ENCODE peak calls at places on chromosome 14, in seven cellular contexts. N is tibial nerve, J is thyroid gland, P is pancreas, L is gastrocnemius medialis, D is brain microvascular endothelial cell, W is OCI-LY7. F is an unnamed sample.

GRCh38 chr14:94795372-94795771 is 25.5 kb upstream of the GSC start:
- DNase-seq in N (no peak), W (no peak), D (no peak), L (no peak), P (no peak), J (no peak), F (no peak)

GRCh38 chr14:93725993-93726392 is 62.3 kb downstream of the PRIMA1 start:
- DNase-seq in N (no peak), J (no peak), W (no peak), P (no peak), L (no peak), D (no peak), F (no peak)

GRCh38 chr14:77421241-77421640 is 2.1 kb downstream of the NOXRED1 start:
- DNase-seq in W (no peak), P (no peak), L (no peak), J (no peak), N (no peak), D (no peak), F (no peak)

GRCh38 chr14:73428354-73428824 is 30.0 kb downstream of the NUMB start:
- DNase-seq in J (peak; percentile 61), L (no peak), P (no peak), D (no peak), W (no peak), N (no peak), F (no peak)

GRCh38 chr14:91164676-91165075 is 50.8 kb downstream of the DGLUCY start:
- DNase-seq in W (no peak), L (peak; percentile 93), N (no peak), J (peak; percentile 91), P (peak; percentile 68), D (no peak), F (no peak)

GRCh38 chr14:65866906-65867305 is 454.4 kb downstream of the FUT8 start:
- DNase-seq in J (peak; percentile 9), D (no peak), P (no peak), N (no peak), W (no peak), L (no peak), F (no peak)

GRCh38 chr14:85516239-85517112 is 13.5 kb upstream of the FLRT2 start:
- DNase-seq in D (peak; percentile 55), W (no peak), N (no peak), L (no peak), P (no peak), J (no peak), F (no peak)

GRCh38 chr14:105067969-105068301 is 2.7 kb upstream of the GPR132 start:
- DNase-seq in L (no peak), D (no peak), P (no peak), N (no peak), W (no peak), J (no peak), F (no peak)

GRCh38 chr14:81837304-81837703 is 303.7 kb upstream of the SEL1L start:
- DNase-seq in J (no peak), P (no peak), W (no peak), D (no peak), N (no peak), L (no peak), F (no peak)

GRCh38 chr14:22820731-22821130 is 5.5 kb upstream of the SLC7A7 start:
- DNase-seq in D (no peak), W (no peak), N (no peak), L (no peak), P (no peak), J (no peak), F (no peak)

GRCh38 chr14:90757452-90757851 is 58.8 kb downstream of the TTC7B start:
- DNase-seq in L (peak; percentile 84), P (no peak), J (no peak), N (no peak), D (no peak), W (no peak), F (no peak)

GRCh38 chr14:70254476-70254961 is 65.8 kb upstream of the SLC8A3 start:
- DNase-seq in W (no peak), L (peak; percentile 37), N (no peak), J (peak; percentile 79), P (peak; percentile 88), D (no peak), F (no peak)

GRCh38 chr14:21095430-21096205 is 2.8 kb downstream of the ZNF219 start:
- DNase-seq in P (no peak), N (no peak), J (no peak), D (no peak), L (no peak), W (no peak), F (no peak)

GRCh38 chr14:103071544-103072251 is 12.3 kb upstream of the LBHD2 start:
- DNase-seq in L (no peak), N (no peak), W (no peak), P (no peak), J (no peak), D (no peak), F (no peak)

GRCh38 chr14:22432348-22432976 is 156.6 kb downstream of the DAD1 start:
- DNase-seq in P (no peak), L (peak; percentile 16), W (peak; percentile 94), D (peak; percentile 90), J (peak; percentile 58), N (peak; percentile 52), F (peak; percentile 74)

GRCh38 chr14:54453252-54453651 is 12.1 kb upstream of the CNIH1 start:
- DNase-seq in P (no peak), L (no peak), J (no peak), W (no peak), N (no peak), D (no peak), F (no peak)

DNA sequence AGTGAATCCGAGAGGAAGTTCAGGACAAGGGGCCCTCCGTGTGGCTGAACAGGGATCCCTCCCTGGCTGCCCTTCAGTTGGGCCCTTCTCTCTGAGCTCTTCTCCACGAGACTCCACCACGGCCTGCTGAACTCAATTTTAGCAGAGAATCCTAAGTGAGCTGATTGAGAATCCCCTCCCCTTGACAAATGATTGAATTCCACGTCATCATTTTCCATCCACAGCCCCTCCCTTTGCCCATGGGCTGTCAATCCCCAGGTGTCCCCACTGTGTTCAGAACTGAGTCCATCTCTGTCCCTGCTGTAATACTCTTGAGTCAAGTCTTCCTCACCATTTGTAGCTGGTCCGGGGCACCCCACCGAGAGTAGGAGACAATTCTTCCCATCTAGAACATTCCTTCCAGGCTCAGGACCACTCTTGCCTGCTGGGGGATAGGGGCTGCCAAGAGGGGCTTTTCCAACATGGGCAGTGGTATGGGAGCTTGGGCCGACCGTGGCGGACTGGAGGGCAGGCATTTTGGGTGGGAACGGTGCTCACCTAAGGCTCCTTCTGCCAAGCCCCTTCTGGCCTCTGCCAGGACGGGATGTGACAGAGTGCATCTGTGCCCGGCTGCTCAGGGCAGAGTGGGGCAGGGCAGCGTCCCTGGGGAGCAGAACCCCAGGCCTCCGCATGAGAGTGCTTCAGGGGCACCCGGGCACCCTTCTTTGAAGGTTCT is 218.0 kb upstream of the RTL1 start:
- DNase-seq in N (peak; percentile 2), W (no peak), L (no peak), D (no peak), P (peak; percentile 28), J (no peak), F (no peak)
- H3K27ac ChIP-seq in N (peak overlapping the region; percentile 23), W (no peak overlapping the region), L (peak overlapping the region; percentile 54), D (no peak overlapping the region), P (no peak overlapping the region), J (no peak overlapping the region), F (no peak overlapping the region)

GRCh38 chr14:33788116-33788515 is 162.8 kb downstream of the EGLN3 start:
- DNase-seq in J (no peak), L (no peak), D (no peak), P (no peak), N (no peak), W (no peak), F (no peak)

GRCh38 chr14:33791971-33792370 is 158.9 kb downstream of the EGLN3 start:
- DNase-seq in D (no peak), L (no peak), N (no peak), J (no peak), W (no peak), P (no peak), F (no peak)

GRCh38 chr14:33792387-33793368 is 158.2 kb downstream of the EGLN3 start:
- DNase-seq in W (peak; percentile 58), J (peak; percentile 74), L (peak; percentile 50), N (peak; percentile 89), P (peak; percentile 94), D (peak; percentile 65), F (peak; percentile 41)

GRCh38 chr14:33793711-33794110 is 157.2 kb downstream of the EGLN3 start:
- DNase-seq in L (no peak), N (no peak), D (no peak), J (no peak), P (no peak), W (no peak), F (no peak)

DNA sequence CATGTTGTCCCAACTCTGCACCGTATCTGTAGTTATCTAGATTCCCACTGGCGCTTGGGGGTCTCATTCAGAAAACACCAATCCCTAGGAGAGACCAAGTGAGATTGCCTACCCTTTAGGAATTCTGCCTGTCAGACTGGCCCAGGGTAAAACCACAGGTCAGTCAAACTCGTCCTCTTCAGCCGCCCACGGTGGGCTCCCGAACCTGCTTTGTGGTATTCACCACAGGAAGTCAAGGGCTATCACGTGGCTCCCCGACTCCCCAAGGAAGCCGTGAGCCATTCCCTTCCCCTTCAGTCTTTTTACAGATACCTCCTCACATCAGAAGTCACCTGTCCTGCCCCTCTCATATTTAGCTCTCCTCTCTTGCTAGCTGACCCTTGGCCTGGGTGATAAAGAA is 159.9 kb downstream of the EGLN3 start:
- DNase-seq in P (no peak), J (no peak), D (no peak), W (no peak), N (no peak), L (no peak), F (no peak)
- TF ChIP-seq CTCF in P (no peak), J (no peak), D (no peak), W (no peak), N (no peak), L (no peak), F (no peak)

DNA sequence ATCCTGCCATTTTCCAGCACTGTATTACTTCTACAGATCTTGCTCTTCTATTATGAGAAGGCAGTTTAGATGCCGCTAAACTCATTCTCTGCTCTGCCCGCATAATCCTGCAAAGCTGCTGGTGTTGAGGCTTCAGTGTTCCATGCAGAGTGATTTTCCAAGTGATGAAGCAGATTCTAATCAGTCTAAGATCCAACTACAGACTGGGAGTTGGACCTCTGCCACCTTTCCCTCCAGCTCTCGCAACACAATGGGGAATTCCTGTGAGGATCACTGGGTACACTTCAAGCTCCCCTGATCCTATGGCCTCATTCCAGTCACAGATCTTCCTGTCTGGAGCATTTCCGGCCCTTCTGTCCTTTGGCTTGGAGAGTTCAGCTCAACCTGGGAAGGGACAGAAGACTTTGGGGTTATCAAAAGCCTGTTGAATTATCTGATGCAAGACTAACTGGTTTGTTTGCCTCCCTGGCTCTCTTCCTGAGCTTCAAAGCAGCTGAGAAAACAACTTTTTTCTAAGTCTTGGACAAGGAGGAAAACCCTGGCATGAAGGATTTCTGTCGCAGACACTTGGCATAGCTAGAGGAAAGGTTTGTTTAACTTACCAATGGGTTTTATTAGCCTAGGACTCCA is 333.9 kb downstream of the ZFP36L1 start:
- DNase-seq in W (no peak), J (peak; percentile 87), D (peak; percentile 62), N (peak; percentile 67), P (no peak), L (peak; percentile 64), F (no peak)
- H3K4me3 ChIP-seq in W (no peak overlapping the region), J (no peak overlapping the region), D (no peak overlapping the region), N (no peak overlapping the region), P (no peak overlapping the region), L (no peak overlapping the region), F (no peak overlapping the region)

DNA sequence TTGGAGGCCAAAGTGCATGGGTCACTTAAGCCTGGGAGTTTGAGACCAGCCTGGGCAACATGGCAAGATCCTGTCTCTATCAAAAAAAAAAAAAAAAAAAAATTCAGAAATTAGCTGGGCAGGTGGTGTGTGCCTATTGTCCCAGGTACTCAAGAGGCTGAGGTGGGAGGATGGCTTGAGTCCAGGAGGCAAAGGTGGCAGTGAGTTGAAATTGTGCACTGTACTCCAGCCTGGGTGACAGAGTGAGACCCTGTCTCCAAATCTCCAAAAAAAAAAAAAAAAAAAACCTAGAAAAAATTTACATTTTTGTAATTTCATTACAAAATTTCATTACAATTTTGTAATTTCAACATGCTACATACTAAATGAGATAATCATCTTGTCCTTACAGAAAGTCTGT is 42.7 kb downstream of the SYNE2 start:
- DNase-seq in N (no peak), W (no peak), P (no peak), L (no peak), D (no peak), J (peak; percentile 68), F (no peak)
- H3K27ac ChIP-seq in N (no peak overlapping the region), W (no peak overlapping the region), P (no peak overlapping the region), L (peak overlapping the region; percentile 44), D (no peak overlapping the region), J (peak overlapping the region; percentile 73), F (no peak overlapping the region)

F was measured in AG04450.